ENCODE peak calls at places on chromosome 12, in eight cellular contexts. D, Q, Z, R, G, C, U and N are unnamed samples.

GRCh38 chr12:94326234-94326633 is 133.4 kb downstream of the CEP83 start:
- DNase-seq in D (no peak), Q (no peak), Z (no peak), R (no peak), G (no peak), C (no peak), U (no peak), N (no peak)

GRCh38 chr12:93848453-93849120 is 171.4 kb downstream of the CRADD start:
- DNase-seq in D (no peak), Q (no peak), Z (peak; percentile 17), R (no peak), G (no peak), C (no peak), U (no peak), N (peak; percentile 83)

GRCh38 chr12:51994539-51994820 is 12.3 kb upstream of the TAMALIN start:
- DNase-seq in D (no peak), Q (no peak), Z (no peak), R (no peak), G (no peak), C (no peak), U (no peak), N (no peak)

GRCh38 chr12:44771485-44771884 is 104.6 kb downstream of the NELL2 start:
- DNase-seq in D (no peak), Q (no peak), Z (no peak), R (no peak), G (no peak), C (no peak), U (no peak), N (no peak)

GRCh38 chr12:119096429-119097202 is 82.1 kb upstream of the HSPB8 start:
- DNase-seq in D (no peak), Q (no peak), Z (no peak), R (no peak), G (no peak), C (no peak), U (no peak), N (no peak)

GRCh38 chr12:50924439-50925341 is 27.7 kb upstream of the HIGD1C start:
- DNase-seq in D (peak; percentile 65), Q (peak; percentile 89), Z (peak; percentile 30), R (no peak), G (peak; percentile 34), C (peak; percentile 98), U (peak; percentile 76), N (peak; percentile 83)

GRCh38 chr12:16174282-16174681 is 103.2 kb downstream of the SLC15A5 start:
- DNase-seq in D (no peak), Q (no peak), Z (no peak), R (no peak), G (no peak), C (no peak), U (no peak), N (no peak)

GRCh38 chr12:9349888-9350885 is 142.0 kb upstream of the PZP start:
- DNase-seq in D (no peak), Q (peak; percentile 69), Z (no peak), R (no peak), G (no peak), C (no peak), U (no peak), N (peak; percentile 39)

GRCh38 chr12:132196038-132196872 is 52.0 kb downstream of the NOC4L start:
- DNase-seq in D (no peak), Q (no peak), Z (no peak), R (peak; percentile 66), G (no peak), C (no peak), U (no peak), N (no peak)

GRCh38 chr12:92147491-92147890 is 1.8 kb upstream of the BTG1 start:
- DNase-seq in D (no peak), Q (no peak), Z (no peak), R (no peak), G (no peak), C (no peak), U (no peak), N (no peak)

GRCh38 chr12:68259318-68259940 is 6.0 kb upstream of the IL22 start:
- DNase-seq in D (no peak), Q (no peak), Z (no peak), R (no peak), G (no peak), C (no peak), U (peak; percentile 24), N (no peak)

GRCh38 chr12:127903146-127903545 is 363.8 kb upstream of the TMEM132C start:
- DNase-seq in D (no peak), Q (no peak), Z (no peak), R (no peak), G (no peak), C (no peak), U (no peak), N (no peak)

GRCh38 chr12:115185529-115185928 is 501.6 kb upstream of the TBX3 start:
- DNase-seq in D (no peak), Q (no peak), Z (no peak), R (no peak), G (no peak), C (no peak), U (no peak), N (no peak)

GRCh38 chr12:124547626-124548025 is 19.8 kb downstream of the NCOR2 start:
- DNase-seq in D (no peak), Q (no peak), Z (no peak), R (no peak), G (no peak), C (no peak), U (no peak), N (no peak)

GRCh38 chr12:124551268-124552144 is 15.9 kb downstream of the NCOR2 start:
- DNase-seq in D (peak; percentile 47), Q (no peak), Z (no peak), R (peak; percentile 37), G (no peak), C (peak; percentile 85), U (no peak), N (peak; percentile 90)

GRCh38 chr12:124549629-124550028 is 17.8 kb downstream of the NCOR2 start:
- DNase-seq in D (no peak), Q (no peak), Z (no peak), R (no peak), G (no peak), C (no peak), U (no peak), N (no peak)

GRCh38 chr12:124550123-124551089 is 17.0 kb downstream of the NCOR2 start:
- DNase-seq in D (no peak), Q (no peak), Z (no peak), R (no peak), G (no peak), C (peak; percentile 73), U (no peak), N (peak; percentile 66)

DNA sequence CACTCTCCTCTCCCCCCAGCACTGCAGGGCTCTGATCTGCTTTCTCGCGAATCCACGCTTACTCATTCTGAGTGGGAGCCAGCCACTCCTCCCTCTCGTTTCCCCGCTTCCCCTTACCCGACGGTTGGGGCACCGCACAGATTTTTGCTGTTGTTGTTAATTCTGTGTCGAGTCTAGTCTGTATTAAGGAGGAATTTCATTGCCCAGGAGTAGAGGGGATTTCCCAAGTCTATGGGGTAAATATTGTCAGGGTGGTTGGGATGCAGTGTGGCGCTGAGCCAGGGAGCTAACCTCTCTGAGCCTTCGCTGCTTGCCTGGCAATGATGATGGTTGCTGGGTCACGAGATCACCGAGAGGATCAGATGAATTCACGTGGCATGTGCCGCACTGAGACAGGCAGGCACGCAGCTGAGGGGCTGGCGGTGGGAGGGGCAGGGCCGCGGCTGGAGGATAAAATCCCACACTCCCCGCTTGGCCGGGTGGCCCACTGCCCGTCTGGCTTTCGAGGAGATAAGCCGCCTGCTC is 18.5 kb downstream of the NCOR2 start:
- DNase-seq in D (peak; percentile 72), Q (no peak), Z (no peak), R (peak; percentile 88), G (no peak), C (peak; percentile 88), U (no peak), N (no peak)
- TF ChIP-seq POLR2AphosphoS5 in D (no peak), Q (no peak), Z (no peak), R (no peak), G (no peak), C (peak; percentile 39), U (no peak), N (no peak)

DNA sequence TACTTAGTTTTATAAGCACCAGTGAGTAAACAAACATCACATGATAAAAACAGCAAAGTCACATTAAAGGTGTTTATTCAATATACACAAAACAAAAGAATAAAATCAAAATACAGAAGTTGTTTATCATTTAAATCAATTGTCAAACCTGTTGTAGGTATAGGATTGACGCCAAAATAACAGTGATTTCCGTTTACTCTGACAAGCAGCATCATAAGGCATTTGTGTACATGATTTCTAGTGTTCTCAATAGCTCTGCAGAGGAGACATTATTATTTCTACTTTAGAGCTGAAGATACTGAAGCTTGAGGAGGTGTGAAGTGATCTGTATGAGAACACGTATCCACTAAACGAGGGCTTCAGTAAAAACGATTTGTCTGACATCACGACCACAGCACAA is 171.9 kb downstream of the CCDC59 start:
- DNase-seq in D (no peak), Q (no peak), Z (no peak), R (no peak), G (no peak), C (no peak), U (no peak), N (no peak)
- TF ChIP-seq POLR2AphosphoS5 in D (no peak), Q (no peak), Z (no peak), R (no peak), G (no peak), C (no peak), U (no peak), N (no peak)

GRCh38 chr12:12877145-12877544 is 14.2 kb upstream of the GPRC5A start:
- DNase-seq in D (no peak), Q (no peak), Z (no peak), R (no peak), G (no peak), C (no peak), U (no peak), N (no peak)
- TF ChIP-seq POLR2AphosphoS5 in D (no peak), Q (no peak), Z (no peak), R (no peak), G (no peak), C (no peak), U (no peak), N (no peak)

DNA sequence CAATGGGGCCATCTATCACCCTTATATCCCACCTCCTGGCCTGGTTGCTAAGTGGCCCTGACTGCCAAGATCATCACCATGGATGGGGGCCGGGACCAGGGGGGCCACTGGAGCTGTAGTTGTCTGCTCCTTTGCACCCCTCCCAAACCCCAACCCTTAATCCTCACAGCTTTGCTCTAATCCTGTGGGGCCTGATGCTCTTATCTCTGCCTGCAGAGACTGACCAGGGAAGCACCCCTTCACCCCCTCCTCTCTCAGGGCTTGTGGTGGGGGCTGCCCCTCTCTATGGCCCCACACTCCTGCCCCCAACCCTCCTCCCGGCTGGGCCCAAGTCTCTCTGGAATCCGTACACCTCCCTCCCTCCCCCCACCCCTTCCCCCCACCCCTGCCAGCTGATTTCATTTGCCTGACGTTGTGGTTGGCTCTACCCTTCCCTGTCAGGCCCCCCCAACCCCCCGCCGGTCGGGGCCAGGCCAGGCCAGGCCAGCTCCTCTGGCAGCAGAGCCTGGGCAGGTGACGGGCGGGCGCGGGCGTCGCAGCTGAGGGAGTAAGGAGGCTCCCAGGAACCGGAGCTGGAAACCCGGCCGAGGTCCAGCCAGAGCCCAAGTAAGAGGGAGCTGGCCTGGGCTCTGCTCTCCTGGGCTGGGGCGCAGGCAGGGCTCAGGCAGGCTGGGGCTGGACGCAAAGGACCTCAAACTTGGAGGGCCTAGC is at the start of gene GNB3:
- DNase-seq in D (no peak), Q (no peak), Z (no peak), R (peak; percentile 79), G (no peak), C (no peak), U (no peak), N (no peak)
- TF ChIP-seq POLR2AphosphoS5 in D (no peak), Q (no peak), Z (no peak), R (no peak), G (no peak), C (no peak), U (no peak), N (no peak)